ENCODE peak calls at places on chromosomes 12 and 14, in eight cellular contexts. V is activated T-cell treated with anti-CD3 and anti-CD28 coated beads for 24 hours, A is BJ, W is stromal cell of bone marrow, E is fibroblast of mammary gland, U is RWPE1, I is activated B cell treated with CpG ODN at 0.5 μM for 24 hours, N is H4. T is an unnamed sample.

GRCh38 chr14:76863724-76864407 is 37.7 kb downstream of the LRRC74A start:
- DNase-seq in I (no peak), V (no peak), U (no peak), N (no peak), W (no peak), A (no peak), E (no peak), T (no peak)

GRCh38 chr14:72439707-72440106 is 454.2 kb downstream of the DPF3 start:
- DNase-seq in W (no peak), E (no peak), I (no peak), U (no peak), N (no peak), A (no peak), V (no peak), T (no peak)

GRCh38 chr12:115500872-115501271 is 776.6 kb downstream of the MED13L start:
- DNase-seq in I (no peak), A (no peak), V (no peak), E (peak; percentile 67), W (peak; percentile 6), U (no peak), N (no peak), T (no peak)

GRCh38 chr12:51392556-51393237 is 1.5 kb upstream of the GALNT6 start:
- DNase-seq in U (no peak), W (no peak), V (no peak), E (no peak), N (no peak), A (no peak), I (no peak), T (peak; percentile 62)

GRCh38 chr12:132148368-132149045 is 4.2 kb downstream of the NOC4L start:
- DNase-seq in E (no peak), U (no peak), A (no peak), N (no peak), I (no peak), V (no peak), W (no peak), T (no peak)

GRCh38 chr14:97077253-97077653 is 280.1 kb downstream of the VRK1 start:
- DNase-seq in N (peak; percentile 96), I (no peak), V (no peak), U (peak; percentile 77), E (peak; percentile 62), W (peak; percentile 13), A (no peak), T (no peak)

GRCh38 chr14:61147898-61148549 is 133.1 kb downstream of the TMEM30B start:
- DNase-seq in I (no peak), E (peak; percentile 97), U (no peak), N (peak; percentile 93), W (no peak), A (peak; percentile 74), V (no peak), T (no peak)

GRCh38 chr12:113649256-113649830 is 177.7 kb upstream of the LHX5 start:
- DNase-seq in E (no peak), A (no peak), I (no peak), U (no peak), W (no peak), N (no peak), V (no peak), T (no peak)

GRCh38 chr12:43676183-43676813 is 82.3 kb downstream of the PUS7L start:
- DNase-seq in V (no peak), N (peak; percentile 53), A (no peak), E (peak; percentile 31), U (no peak), W (no peak), I (no peak), T (no peak)

GRCh38 chr14:93536945-93537344 is 106.2 kb downstream of the UNC79 start:
- DNase-seq in I (no peak), U (no peak), N (no peak), W (no peak), E (peak; percentile 31), V (no peak), A (no peak), T (no peak)

GRCh38 chr12:132561784-132562156 is 48.6 kb downstream of the LRCOL1 start:
- DNase-seq in I (no peak), N (no peak), W (no peak), E (peak; percentile 13), A (no peak), U (peak; percentile 39), V (no peak), T (no peak)

GRCh38 chr12:112408621-112409020 is 784 bp downstream of the RPL6 start:
- DNase-seq in W (no peak), A (no peak), I (no peak), V (no peak), E (no peak), N (no peak), U (peak; percentile 17), T (no peak)

GRCh38 chr14:24279301-24280186 is 8.1 kb upstream of the RABGGTA start:
- DNase-seq in V (peak; percentile 45), A (no peak), N (peak; percentile 34), U (no peak), W (no peak), I (peak; percentile 54), E (peak; percentile 6), T (no peak)

GRCh38 chr12:100656806-100657205 is 83.3 kb downstream of the GAS2L3 start:
- DNase-seq in N (no peak), A (no peak), E (no peak), V (no peak), U (no peak), I (no peak), W (no peak), T (no peak)

GRCh38 chr12:1418144-1418543 is 176.2 kb downstream of the FBXL14 start:
- DNase-seq in E (no peak), A (no peak), V (no peak), W (no peak), U (no peak), N (no peak), I (no peak), T (no peak)

T was measured in coronary artery.